ENCODE peak calls at places on chromosome 11, in ten cellular contexts. X is T47D, F is astrocyte of the spinal cord, B is AG08395, I is spleen, J is hippocampal formation, Z is EL, A is lower lobe of right lung, E is AG04449, W is adrenal gland. S is an unnamed sample.

GRCh38 chr11:35742707-35743454 is 80.3 kb downstream of the TRIM44 start:
- DNase-seq in F (no peak), Z (no peak), B (no peak), J (no peak), X (no peak), E (no peak), I (no peak), A (no peak), W (no peak), S (no peak)

GRCh38 chr11:128790200-128790599 is 76.9 kb downstream of the KCNJ1 start:
- DNase-seq in J (peak), I (no peak), W (peak), F (peak), E (no peak), X (no peak), Z (no peak), A (no peak), B (peak), S (no peak)

GRCh38 chr11:116563028-116563712 is 209.6 kb downstream of the BUD13 start:
- DNase-seq in W (no peak), A (peak), I (no peak), E (no peak), X (peak), J (no peak), B (peak), F (peak), Z (peak), S (no peak)

GRCh38 chr11:33227578-33228261 is 29.5 kb upstream of the HIPK3 start:
- DNase-seq in F (no peak), B (peak), E (no peak), A (no peak), I (no peak), J (no peak), W (no peak), X (no peak), Z (no peak), S (no peak)

GRCh38 chr11:123616505-123617198 is 37.8 kb downstream of the SCN3B start:
- DNase-seq in E (no peak), W (peak), J (peak), A (no peak), Z (peak), B (peak), X (no peak), I (no peak), F (peak), S (no peak)

GRCh38 chr11:2587976-2588748 is 111.6 kb downstream of the KCNQ1OT1 start:
- DNase-seq in Z (no peak), A (no peak), W (peak), E (no peak), F (no peak), J (no peak), I (peak), X (no peak), B (no peak), S (peak)

GRCh38 chr11:12789054-12789453 is 114.8 kb downstream of the TEAD1 start:
- DNase-seq in I (no peak), F (no peak), B (no peak), Z (no peak), J (no peak), A (no peak), E (no peak), X (no peak), W (no peak), S (no peak)

GRCh38 chr11:2728128-2728662 is 28.4 kb upstream of the KCNQ1OT1 start:
- DNase-seq in Z (no peak), W (no peak), A (no peak), B (no peak), J (no peak), E (no peak), I (no peak), F (no peak), X (no peak), S (no peak)

GRCh38 chr11:8290122-8290810 is 26.6 kb upstream of the LMO1 start:
- DNase-seq in A (no peak), F (no peak), I (peak), W (no peak), Z (no peak), B (no peak), J (no peak), X (no peak), E (no peak), S (no peak)

GRCh38 chr11:112760378-112761060 is 200.7 kb upstream of the NCAM1 start:
- DNase-seq in A (no peak), W (no peak), X (no peak), I (no peak), J (peak), B (no peak), F (no peak), Z (no peak), E (no peak), S (no peak)

GRCh38 chr11:44631831-44632230 is 66.4 kb downstream of the CD82 start:
- DNase-seq in B (no peak), E (no peak), F (no peak), X (no peak), A (no peak), J (no peak), Z (no peak), W (peak), I (peak), S (peak)

GRCh38 chr11:449889-450808 is at the start of gene PTDSS2:
- DNase-seq in J (peak), F (peak), X (peak), B (peak), E (peak), A (peak), W (peak), Z (peak), I (peak), S (peak)

GRCh38 chr11:104073950-104074349 is 37.5 kb downstream of the DDI1 start:
- DNase-seq in Z (peak), X (no peak), I (no peak), A (no peak), B (peak), J (no peak), F (no peak), W (peak), E (no peak), S (no peak)

S was measured in 8988T.